ENCODE peak calls at places on chromosome 11, in four cellular contexts. J is left ventricle myocardium inferior; T is stimulated activated effector memory CD8-positive, alpha-beta T cell treated with anti-CD3 and anti-CD28 coated beads, Interleukin-12 subunit alpha, Interleukin-12 subunit beta, amount 100 ng/mL, for 72 hours; B is occipital lobe. A is an unnamed sample.

GRCh38 chr11:9691865-9692264 is 28.0 kb downstream of the SWAP70 start:
- DNase-seq in J (no peak), T (no peak), B (no peak), A (no peak)

GRCh38 chr11:114891911-114892310 is 213.6 kb downstream of the NXPE2 start:
- DNase-seq in J (no peak), T (no peak), B (no peak), A (no peak)

GRCh38 chr11:117796456-117797428 is at the start of gene DSCAML1:
- DNase-seq in J (no peak), T (peak), B (peak), A (no peak)

GRCh38 chr11:128776088-128776433 is 82.2 kb downstream of the FLI1 start:
- DNase-seq in J (no peak), T (peak), B (no peak), A (peak)

GRCh38 chr11:78223320-78223954 is 34.7 kb downstream of the USP35 start:
- DNase-seq in J (no peak), T (no peak), B (no peak), A (no peak)

GRCh38 chr11:101128571-101129202 is 926 bp downstream of the PGR start:
- DNase-seq in J (no peak), T (no peak), B (no peak), A (no peak)

GRCh38 chr11:30585892-30586250 is 282 bp downstream of the MPPED2 start:
- DNase-seq in J (peak), T (no peak), B (peak), A (no peak)

GRCh38 chr11:9330387-9331384 is 16.3 kb upstream of the TMEM41B start:
- DNase-seq in J (no peak), T (no peak), B (no peak), A (no peak)

GRCh38 chr11:40445391-40445790 is 1014.1 kb downstream of the LRRC4C start:
- DNase-seq in J (no peak), T (no peak), B (no peak), A (no peak)

GRCh38 chr11:35722641-35723040 is 60.1 kb downstream of the TRIM44 start:
- DNase-seq in J (no peak), T (no peak), B (no peak), A (no peak)

GRCh38 chr11:111296196-111296595 is 2.1 kb upstream of the POU2AF3 start:
- DNase-seq in J (no peak), T (no peak), B (no peak), A (no peak)

GRCh38 chr11:82003024-82003423 is 730.6 kb downstream of the FAM181B start:
- DNase-seq in J (no peak), T (no peak), B (no peak), A (no peak)

GRCh38 chr11:116418388-116419041 is 354.3 kb downstream of the BUD13 start:
- DNase-seq in J (no peak), T (no peak), B (no peak), A (no peak)

GRCh38 chr11:26333906-26334305 is 2.0 kb downstream of the ANO3 start:
- DNase-seq in J (no peak), T (no peak), B (no peak), A (no peak)

GRCh38 chr11:115084191-115084590 is 405.9 kb downstream of the NXPE2 start:
- DNase-seq in J (no peak), T (no peak), B (no peak), A (no peak)

GRCh38 chr11:1879342-1879940 is 12.3 kb downstream of the PRR33 start:
- DNase-seq in J (peak), T (no peak), B (no peak), A (no peak)

GRCh38 chr11:15923169-15923568 is 433.2 kb downstream of the SOX6 start:
- DNase-seq in J (no peak), T (no peak), B (no peak), A (no peak)

A was measured in NK-92 treated with Interleukin-12 subunit alpha and Interleukin-12 subunit beta, amount 100 ng/mL, for 24 hours.